ENCODE peak calls at places on chromosomes 3 and 15, in ten cellular contexts. O is amniotic epithelial cell, H is body of pancreas, U is NB4, M is T-helper 2 cell, J is left lung, Q is RCC 7860, L is endothelial cell, K is left cardiac atrium, R is NCI-H1417. G is an unnamed sample.

GRCh38 chr3:141091416-141091815 is 40.3 kb downstream of the SPSB4 start:
- DNase-seq in O (no peak), H (peak; percentile 49), U (no peak), M (no peak), J (no peak), Q (no peak), L (no peak), K (no peak), R (peak; percentile 45), G (no peak)

GRCh38 chr3:66303556-66303955 is 82.8 kb downstream of the SLC25A26 start:
- DNase-seq in O (no peak), H (no peak), U (no peak), M (peak; percentile 73), J (no peak), Q (peak; percentile 23), L (no peak), K (no peak), R (no peak), G (no peak)

GRCh38 chr15:86125775-86126174 is 46.1 kb downstream of the AGBL1 start:
- DNase-seq in O (no peak), H (no peak), U (no peak), M (no peak), J (no peak), Q (no peak), L (no peak), K (no peak), R (no peak), G (no peak)

GRCh38 chr15:55799287-55800212 is 56.6 kb upstream of the PRTG start:
- DNase-seq in O (peak; percentile 59), H (no peak), U (peak; percentile 47), M (no peak), J (no peak), Q (no peak), L (peak; percentile 83), K (peak; percentile 31), R (peak; percentile 63), G (no peak)

GRCh38 chr3:196406806-196407470 is 25.3 kb downstream of the UBXN7 start:
- DNase-seq in O (peak; percentile 89), H (peak; percentile 21), U (no peak), M (no peak), J (no peak), Q (no peak), L (no peak), K (no peak), R (no peak), G (peak; percentile 50)

GRCh38 chr3:76859596-76859995 is 180.3 kb upstream of the ROBO2 start:
- DNase-seq in O (no peak), H (no peak), U (peak; percentile 4), M (no peak), J (no peak), Q (peak; percentile 17), L (no peak), K (no peak), R (no peak), G (no peak)

GRCh38 chr15:92638291-92638708 is 17.3 kb downstream of the FAM174B start:
- DNase-seq in O (no peak), H (peak; percentile 86), U (no peak), M (no peak), J (no peak), Q (no peak), L (no peak), K (no peak), R (peak; percentile 79), G (no peak)

GRCh38 chr3:50205719-50206276 is 727 bp downstream of the SLC38A3 start:
- DNase-seq in O (no peak), H (peak; percentile 89), U (peak; percentile 61), M (no peak), J (peak; percentile 83), Q (no peak), L (peak; percentile 32), K (peak; percentile 50), R (peak; percentile 42), G (peak; percentile 78)

GRCh38 chr3:15645740-15646490 is 44.4 kb downstream of the BTD start:
- DNase-seq in O (peak; percentile 93), H (no peak), U (no peak), M (no peak), J (no peak), Q (peak; percentile 96), L (no peak), K (no peak), R (no peak), G (no peak)

GRCh38 chr3:63896332-63897034 is 15.7 kb downstream of the SCAANT1 start:
- DNase-seq in O (no peak), H (no peak), U (no peak), M (no peak), J (no peak), Q (no peak), L (no peak), K (no peak), R (no peak), G (no peak)

GRCh38 chr3:179074656-179075055 is 3.0 kb upstream of the ZMAT3 start:
- DNase-seq in O (no peak), H (no peak), U (no peak), M (no peak), J (no peak), Q (no peak), L (no peak), K (no peak), R (no peak), G (no peak)

GRCh38 chr3:197713477-197713822 is 23.3 kb downstream of the RUBCN start:
- DNase-seq in O (no peak), H (no peak), U (no peak), M (no peak), J (no peak), Q (peak; percentile 53), L (no peak), K (no peak), R (no peak), G (no peak)

GRCh38 chr3:194952882-194953281 is 267.2 kb downstream of the FAM43A start:
- DNase-seq in O (peak; percentile 44), H (no peak), U (peak; percentile 75), M (no peak), J (no peak), Q (no peak), L (peak; percentile 48), K (no peak), R (no peak), G (peak; percentile 50)

GRCh38 chr3:60365360-60365759 is 885.9 kb downstream of the FHIT start:
- DNase-seq in O (no peak), H (no peak), U (no peak), M (no peak), J (no peak), Q (no peak), L (no peak), K (no peak), R (no peak), G (no peak)

GRCh38 chr3:85576091-85576690 is 617.4 kb downstream of the CADM2 start:
- DNase-seq in O (peak; percentile 25), H (peak; percentile 68), U (peak; percentile 65), M (no peak), J (no peak), Q (peak; percentile 23), L (peak; percentile 67), K (peak; percentile 44), R (peak; percentile 64), G (peak; percentile 39)

GRCh38 chr3:184740509-184741258 is 28.8 kb upstream of the MAGEF1 start:
- DNase-seq in O (peak; percentile 46), H (no peak), U (peak; percentile 63), M (no peak), J (no peak), Q (no peak), L (no peak), K (no peak), R (no peak), G (no peak)

GRCh38 chr15:28456476-28457395 is 76.0 kb downstream of the GOLGA8G start:
- DNase-seq in O (no peak), H (peak; percentile 12), U (no peak), M (no peak), J (peak; percentile 84), Q (no peak), L (peak; percentile 20), K (peak; percentile 24), R (no peak), G (peak; percentile 26)

GRCh38 chr3:8632402-8633237 is 12.0 kb downstream of the SSUH2 start:
- DNase-seq in O (no peak), H (no peak), U (no peak), M (no peak), J (no peak), Q (peak; percentile 6), L (no peak), K (no peak), R (no peak), G (no peak)

GRCh38 chr3:72368331-72368975 is 479.8 kb downstream of the SHQ1 start:
- DNase-seq in O (peak; percentile 17), H (no peak), U (no peak), M (no peak), J (no peak), Q (peak; percentile 4), L (no peak), K (no peak), R (no peak), G (no peak)

GRCh38 chr3:72664576-72664975 is 183.7 kb downstream of the SHQ1 start:
- DNase-seq in O (peak; percentile 10), H (no peak), U (no peak), M (no peak), J (no peak), Q (no peak), L (no peak), K (no peak), R (no peak), G (no peak)

GRCh38 chr3:69712244-69712643 is 27.0 kb upstream of the MITF start:
- DNase-seq in O (peak; percentile 76), H (no peak), U (no peak), M (no peak), J (no peak), Q (no peak), L (no peak), K (no peak), R (no peak), G (no peak)

GRCh38 chr15:99343836-99344551 is 92.7 kb downstream of the LRRC28 start:
- DNase-seq in O (no peak), H (no peak), U (peak; percentile 42), M (no peak), J (no peak), Q (no peak), L (peak; percentile 58), K (peak; percentile 50), R (no peak), G (peak; percentile 57)